ENCODE peak calls at places on chromosomes 12 and 14, in eight cellular contexts. Q is sigmoid colon, B is HCT116, E is transverse colon, C is breast epithelium, A is stomach, X is upper lobe of left lung, D is Panc1. T is an unnamed sample.

GRCh38 chr12:5433081-5433839 is 1.4 kb downstream of the NTF3 start:
- DNase-seq in A (no peak), E (no peak), Q (no peak), D (no peak), C (no peak), B (no peak), X (peak; percentile 68), T (no peak)

GRCh38 chr12:109440851-109441490 is 36.1 kb downstream of the KCTD10 start:
- DNase-seq in A (no peak), C (no peak), D (no peak), B (no peak), X (no peak), E (no peak), Q (no peak), T (no peak)

GRCh38 chr12:122481861-122482260 is 18.9 kb downstream of the ZCCHC8 start:
- DNase-seq in Q (no peak), B (no peak), X (no peak), E (no peak), C (no peak), A (no peak), D (no peak), T (no peak)

GRCh38 chr14:91374897-91375747 is 42.5 kb downstream of the CCDC88C start:
- DNase-seq in D (no peak), X (peak; percentile 77), Q (no peak), A (peak; percentile 76), B (no peak), E (no peak), C (no peak), T (peak; percentile 52)

GRCh38 chr12:79566452-79566851 is 124.3 kb downstream of the PAWR start:
- DNase-seq in A (no peak), X (no peak), Q (no peak), C (no peak), D (no peak), E (no peak), B (no peak), T (peak; percentile 43)

GRCh38 chr14:76337619-76338545 is 38.1 kb upstream of the ESRRB start:
- DNase-seq in C (no peak), X (peak; percentile 43), Q (no peak), B (no peak), E (no peak), D (no peak), A (no peak), T (no peak)

GRCh38 chr12:107931761-107932160 is 157.3 kb downstream of the ASCL4 start:
- DNase-seq in A (no peak), C (no peak), X (no peak), Q (no peak), D (no peak), B (no peak), E (no peak), T (no peak)

GRCh38 chr14:73173092-73173735 is 36.9 kb downstream of the PSEN1 start:
- DNase-seq in A (no peak), C (no peak), D (no peak), B (peak; percentile 31), X (no peak), E (no peak), Q (no peak), T (no peak)

GRCh38 chr12:225012-225411 is 11.1 kb upstream of the SLC6A12 start:
- DNase-seq in A (peak; percentile 24), X (no peak), E (no peak), D (no peak), C (peak; percentile 33), Q (no peak), B (no peak), T (no peak)

GRCh38 chr12:21675641-21676040 is 18.0 kb upstream of the LDHB start:
- DNase-seq in C (no peak), A (no peak), E (no peak), D (no peak), Q (no peak), X (no peak), B (no peak), T (no peak)

GRCh38 chr12:68628698-68629097 is 18.0 kb downstream of the RAP1B start:
- DNase-seq in X (no peak), B (no peak), E (no peak), C (no peak), A (no peak), Q (no peak), D (no peak), T (no peak)

GRCh38 chr14:99672506-99673327 is 11.4 kb upstream of the CYP46A1 start:
- DNase-seq in A (no peak), E (no peak), B (no peak), X (no peak), D (no peak), Q (peak; percentile 32), C (no peak), T (no peak)

GRCh38 chr12:45729233-45730115 is at the start of gene ARID2:
- DNase-seq in D (no peak), C (peak; percentile 70), B (peak; percentile 38), X (peak; percentile 94), A (peak; percentile 67), Q (peak; percentile 86), E (peak; percentile 74), T (peak; percentile 60)

GRCh38 chr12:4178424-4179184 is 95.0 kb upstream of the CCND2 start:
- DNase-seq in X (no peak), C (no peak), D (no peak), A (no peak), Q (no peak), B (no peak), E (no peak), T (no peak)

GRCh38 chr12:48767047-48767446 is 21.8 kb downstream of the ADCY6 start:
- DNase-seq in E (no peak), A (no peak), Q (no peak), X (no peak), B (no peak), C (no peak), D (no peak), T (no peak)
- TF ChIP-seq POLR2AphosphoS5 in E (no peak), A (no peak), Q (no peak), X (no peak), B (no peak), C (no peak), D (no peak), T (no peak)

GRCh38 chr14:74400919-74401503 is 25.0 kb downstream of the SYNDIG1L start:
- DNase-seq in C (no peak), D (no peak), X (no peak), A (no peak), E (no peak), B (no peak), Q (no peak), T (no peak)
- H3K4me3 ChIP-seq in C (peak overlapping the region; percentile 40), D (no peak overlapping the region), X (peak overlapping the region; percentile 19), A (peak overlapping the region; percentile 4), E (no peak overlapping the region), B (no peak overlapping the region), Q (no peak overlapping the region), T (no peak overlapping the region)

GRCh38 chr12:103504606-103505005 is 8.8 kb upstream of the C12orf42 start:
- DNase-seq in Q (no peak), A (no peak), D (no peak), C (no peak), B (no peak), E (no peak), X (no peak), T (no peak)

GRCh38 chr12:103505371-103506236 is 9.8 kb upstream of the C12orf42 start:
- DNase-seq in A (no peak), D (no peak), X (no peak), B (no peak), C (no peak), Q (no peak), E (no peak), T (no peak)

GRCh38 chr12:103499571-103499970 is 3.8 kb upstream of the C12orf42 start:
- DNase-seq in E (no peak), D (no peak), A (no peak), X (no peak), C (no peak), B (no peak), Q (no peak), T (no peak)

GRCh38 chr12:103501447-103501846 is 5.7 kb upstream of the C12orf42 start:
- DNase-seq in B (no peak), A (no peak), D (no peak), E (no peak), C (no peak), Q (no peak), X (no peak), T (no peak)

DNA sequence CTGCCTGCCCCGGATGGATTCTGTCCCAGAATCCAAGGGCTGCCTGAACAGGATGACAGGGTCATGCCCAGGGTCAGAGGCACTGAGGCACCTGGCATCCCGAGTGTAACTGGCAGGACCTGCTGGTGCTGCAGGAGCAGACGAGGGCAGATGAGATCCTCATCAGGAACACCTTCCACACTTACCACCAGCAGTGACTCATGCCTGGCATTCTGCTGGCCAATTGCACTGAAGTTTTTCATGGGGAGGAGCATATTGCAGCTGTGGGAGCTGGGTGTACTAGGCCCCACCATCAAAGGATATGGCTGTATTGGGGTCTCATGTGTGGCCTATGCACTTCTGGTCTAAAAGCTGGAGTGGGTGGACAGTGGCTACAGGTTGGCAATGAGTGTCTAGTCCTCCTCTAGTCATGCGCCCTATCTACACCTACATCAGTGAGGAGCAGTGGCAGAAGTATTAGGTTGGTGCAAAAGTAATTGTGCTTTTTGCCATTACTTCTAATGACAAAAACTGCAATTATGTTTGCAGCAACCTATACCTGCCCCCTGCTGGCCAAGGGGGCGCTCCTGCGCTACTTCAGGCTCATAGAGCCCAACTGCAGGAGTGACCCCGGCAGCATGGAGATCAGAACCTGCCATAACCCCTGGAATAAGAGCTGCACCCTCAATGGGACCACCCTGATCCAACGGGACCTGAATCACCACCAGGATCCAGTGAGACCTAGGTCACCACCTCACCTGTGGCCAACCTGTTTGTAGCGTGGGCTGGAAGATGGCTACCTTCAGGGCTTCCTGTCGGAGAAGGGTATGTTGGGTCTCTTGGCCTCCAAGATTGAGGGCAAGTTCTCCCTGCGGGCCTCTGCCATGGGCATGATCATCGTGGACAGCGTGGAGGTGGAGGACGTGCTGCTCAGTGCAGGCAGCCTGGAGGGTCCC is 8.0 kb upstream of the C12orf42 start:
- DNase-seq in B (peak; percentile 16), X (peak; percentile 37), D (no peak), C (no peak), E (peak; percentile 37), A (peak; percentile 61), Q (no peak), T (no peak)
- TF ChIP-seq CTCF in B (peak; percentile 54), X (peak; percentile 59), D (peak; percentile 49), C (no peak), E (peak; percentile 41), A (peak; percentile 70), Q (no peak), T (peak; percentile 12)

GRCh38 chr14:71398450-71398849 is 491.2 kb downstream of the PCNX1 start:
- DNase-seq in B (no peak), D (no peak), X (no peak), C (no peak), E (no peak), Q (no peak), A (no peak), T (no peak)

GRCh38 chr14:71396050-71396677 is 488.9 kb downstream of the PCNX1 start:
- DNase-seq in B (no peak), C (no peak), Q (no peak), A (no peak), X (no peak), E (no peak), D (no peak), T (no peak)

GRCh38 chr14:71399057-71399487 is 491.8 kb downstream of the PCNX1 start:
- DNase-seq in E (no peak), X (no peak), Q (no peak), B (no peak), A (no peak), C (no peak), D (no peak), T (no peak)

GRCh38 chr14:71395151-71395604 is 487.9 kb downstream of the PCNX1 start:
- DNase-seq in X (no peak), C (no peak), A (no peak), D (no peak), B (no peak), E (no peak), Q (no peak), T (no peak)

GRCh38 chr14:71397371-71397770 is 490.1 kb downstream of the PCNX1 start:
- DNase-seq in E (no peak), A (no peak), Q (no peak), B (no peak), C (no peak), X (no peak), D (no peak), T (no peak)
- TF ChIP-seq POLR2AphosphoS5 in E (no peak), A (no peak), Q (no peak), B (no peak), C (no peak), X (no peak), D (no peak), T (no peak)